ENCODE peak calls at places on chromosome 13, in five cellular contexts. W is CD8-positive, alpha-beta T cell; D is iPS-NIHi11; L is stimulated activated CD8-positive, alpha-beta memory T cell treated with anti-CD3 and anti-CD28 coated beads, Interleukin-2, amount 100 ng/mL, for 1 hour; K is stimulated activated CD4-positive, alpha-beta T cell treated with anti-CD3 and anti-CD28 coated beads, Interleukin-12 subunit alpha, Interleukin-12 subunit beta, amount 100 ng/mL, for 24 hours. J is an unnamed sample.

GRCh38 chr13:48858122-48858521 is 117.6 kb upstream of the FNDC3A start:
- DNase-seq in W (no peak), D (no peak), L (no peak), K (no peak), J (no peak)

GRCh38 chr13:113112893-113113845 is 7.6 kb downstream of the F7 start:
- DNase-seq in W (no peak), D (no peak), L (no peak), K (no peak), J (no peak)

GRCh38 chr13:27869436-27870090 is 50.2 kb upstream of the PDX1 start:
- DNase-seq in W (no peak), D (no peak), L (no peak), K (no peak), J (no peak)

GRCh38 chr13:41458187-41458938 is 1.0 kb downstream of the RGCC start:
- DNase-seq in W (peak; percentile 76), D (peak; percentile 36), L (no peak), K (peak; percentile 53), J (no peak)

GRCh38 chr13:40498461-40498860 is 168.0 kb downstream of the FOXO1 start:
- DNase-seq in W (no peak), D (no peak), L (no peak), K (no peak), J (no peak)

GRCh38 chr13:106374631-106375030 is 160.8 kb downstream of the EFNB2 start:
- DNase-seq in W (no peak), D (no peak), L (no peak), K (no peak), J (no peak)

GRCh38 chr13:101382086-101382485 is 34.2 kb downstream of the NALCN start:
- DNase-seq in W (no peak), D (peak; percentile 26), L (no peak), K (no peak), J (no peak)

GRCh38 chr13:100490692-100491091 is 97.9 kb downstream of the GGACT start:
- DNase-seq in W (no peak), D (peak; percentile 79), L (no peak), K (no peak), J (no peak)

GRCh38 chr13:82822935-82823334 is 1059.3 kb downstream of the SLITRK1 start:
- DNase-seq in W (no peak), D (no peak), L (no peak), K (no peak), J (no peak)

GRCh38 chr13:83085186-83085900 is 796.9 kb downstream of the SLITRK1 start:
- DNase-seq in W (no peak), D (no peak), L (no peak), K (no peak), J (no peak)

GRCh38 chr13:53200498-53201453 is 172.2 kb downstream of the OLFM4 start:
- DNase-seq in W (no peak), D (peak; percentile 95), L (no peak), K (peak; percentile 9), J (no peak)

J was measured in SW 1271.